ENCODE peak calls at places on chromosomes 12 and 14, in nine cellular contexts. F, C, Q, D, T, A, P, G and S are unnamed samples.
A peak's percentile ranks its signal among the peaks of the same experiment; 100 is the strongest.

GRCh38 chr12:91182664-91183455 is at the start of gene DCN:
- DNase-seq in G (no peak), A (no peak), P (peak; percentile 66), T (no peak), D (no peak), F (no peak), Q (no peak), C (peak; percentile 41), S (no peak)

GRCh38 chr14:29803045-29803444 is 124.6 kb downstream of the PRKD1 start:
- DNase-seq in C (no peak), A (no peak), P (no peak), F (no peak), T (no peak), Q (no peak), G (no peak), D (no peak), S (no peak)

GRCh38 chr14:25803419-25804018 is 753.6 kb upstream of the STXBP6 start:
- DNase-seq in Q (no peak), F (no peak), C (no peak), A (no peak), T (no peak), D (no peak), P (no peak), G (no peak), S (no peak)

GRCh38 chr12:127690161-127690560 is 576.8 kb upstream of the TMEM132C start:
- DNase-seq in C (no peak), Q (no peak), A (no peak), T (no peak), F (no peak), P (no peak), G (no peak), D (no peak), S (no peak)

GRCh38 chr12:131466306-131466705 is 244.6 kb upstream of the SFSWAP start:
- DNase-seq in T (no peak), P (no peak), G (no peak), A (no peak), Q (no peak), F (no peak), D (no peak), C (no peak), S (no peak)

GRCh38 chr14:74255281-74255680 is 16.0 kb downstream of the VSX2 start:
- DNase-seq in F (no peak), Q (no peak), D (no peak), C (no peak), P (no peak), A (no peak), T (no peak), G (no peak), S (no peak)

GRCh38 chr12:47818701-47819543 is 781 bp downstream of the HDAC7 start:
- DNase-seq in A (peak; percentile 81), C (no peak), F (no peak), Q (no peak), D (peak; percentile 67), T (no peak), G (no peak), P (peak; percentile 36), S (no peak)

GRCh38 chr12:29223431-29223830 is 74.4 kb downstream of the FAR2 start:
- DNase-seq in D (no peak), A (no peak), T (no peak), F (no peak), G (no peak), P (no peak), Q (no peak), C (no peak), S (no peak)

GRCh38 chr12:57927086-57927485 is 14.3 kb upstream of the ATP23 start:
- DNase-seq in F (no peak), P (no peak), G (no peak), Q (no peak), T (no peak), C (no peak), A (no peak), D (no peak), S (no peak)

GRCh38 chr14:85599939-85600338 is 70.0 kb downstream of the FLRT2 start:
- DNase-seq in P (peak; percentile 84), T (no peak), D (no peak), G (no peak), Q (no peak), C (peak; percentile 68), A (no peak), F (no peak), S (no peak)

GRCh38 chr12:2797721-2798418 is 3.1 kb downstream of the FKBP4 start:
- DNase-seq in T (no peak), C (no peak), G (no peak), Q (no peak), P (peak; percentile 53), A (peak; percentile 48), F (no peak), D (no peak), S (no peak)

GRCh38 chr14:20742132-20742531 is 3.6 kb upstream of the EDDM3A start:
- DNase-seq in A (no peak), C (no peak), D (no peak), F (no peak), G (no peak), T (no peak), P (no peak), Q (no peak), S (no peak)

GRCh38 chr14:31096255-31096654 is 70.1 kb upstream of the STRN3 start:
- DNase-seq in T (no peak), F (no peak), G (no peak), Q (no peak), A (no peak), P (peak; percentile 26), D (no peak), C (no peak), S (no peak)

GRCh38 chr14:92759300-92759678 is 10.9 kb upstream of the LGMN start:
- DNase-seq in Q (no peak), C (peak; percentile 40), T (no peak), G (no peak), A (no peak), F (no peak), D (peak; percentile 64), P (peak; percentile 39), S (no peak)

GRCh38 chr14:56855891-56856461 is 45.7 kb upstream of the OTX2 start:
- DNase-seq in T (no peak), C (no peak), P (no peak), F (no peak), D (no peak), A (no peak), G (peak; percentile 68), Q (no peak), S (no peak)

GRCh38 chr12:90067791-90068190 is 359.2 kb upstream of the ATP2B1 start:
- DNase-seq in A (no peak), C (no peak), P (no peak), Q (no peak), F (no peak), G (no peak), D (no peak), T (no peak), S (no peak)

GRCh38 chr14:67674480-67675218 is at the start of gene VTI1B:
- DNase-seq in T (peak; percentile 78), C (peak; percentile 72), P (peak; percentile 70), D (peak; percentile 85), Q (peak; percentile 58), G (peak; percentile 59), A (peak; percentile 85), F (peak; percentile 68), S (peak; percentile 73)

GRCh38 chr12:121289962-121290361 is 6.5 kb downstream of the CAMKK2 start:
- DNase-seq in C (no peak), F (no peak), A (no peak), T (no peak), G (no peak), Q (no peak), D (no peak), P (no peak), S (no peak)

GRCh38 chr12:11881835-11882234 is 188.9 kb upstream of the BCL2L14 start:
- DNase-seq in P (no peak), T (no peak), A (no peak), C (no peak), Q (no peak), F (no peak), D (no peak), G (no peak), S (no peak)

GRCh38 chr12:52121848-52122838 is 42.6 kb downstream of the SMIM41 start:
- DNase-seq in P (peak; percentile 63), C (no peak), D (peak; percentile 52), G (no peak), T (no peak), A (peak; percentile 70), F (peak; percentile 40), Q (no peak), S (peak; percentile 62)

GRCh38 chr12:67940780-67941243 is 48.4 kb upstream of the IFNG-AS1 start:
- DNase-seq in D (no peak), A (no peak), T (no peak), C (peak; percentile 43), Q (no peak), P (peak; percentile 41), F (no peak), G (no peak), S (no peak)

GRCh38 chr14:101928415-101928841 is 35.9 kb upstream of the DYNC1H1 start:
- DNase-seq in A (no peak), G (no peak), Q (no peak), T (peak; percentile 60), C (no peak), F (no peak), D (no peak), P (no peak), S (no peak)

GRCh38 chr12:42760550-42760949 is 171.0 kb upstream of the PRICKLE1 start:
- DNase-seq in F (no peak), A (no peak), G (no peak), D (no peak), Q (no peak), P (no peak), C (no peak), T (no peak), S (no peak)

GRCh38 chr14:33762462-33762861 is 188.4 kb downstream of the EGLN3 start:
- DNase-seq in Q (no peak), D (no peak), T (no peak), A (no peak), G (no peak), F (no peak), C (no peak), P (peak; percentile 57), S (no peak)

GRCh38 chr12:109573914-109574244 is 285 bp downstream of the MVK start:
- DNase-seq in P (no peak), C (no peak), D (no peak), F (no peak), G (no peak), Q (no peak), A (no peak), T (no peak), S (no peak)

GRCh38 chr12:132163041-132163910 is 19.0 kb downstream of the NOC4L start:
- DNase-seq in F (no peak), D (no peak), T (no peak), P (no peak), Q (no peak), C (no peak), A (peak; percentile 11), G (no peak), S (no peak)

GRCh38 chr14:105853089-105853906 is 326.9 kb downstream of the TMEM121 start:
- DNase-seq in F (no peak), A (no peak), D (no peak), P (no peak), G (no peak), Q (no peak), C (no peak), T (no peak), S (no peak)

GRCh38 chr12:1993341-1993740 is 10.9 kb downstream of the DCP1B start:
- DNase-seq in Q (no peak), T (no peak), D (peak; percentile 82), C (peak; percentile 90), F (no peak), G (no peak), P (peak; percentile 89), A (no peak), S (no peak)

GRCh38 chr14:63435838-63436237 is 107.3 kb downstream of the PPP2R5E start:
- DNase-seq in T (peak; percentile 86), G (no peak), C (peak; percentile 76), D (peak; percentile 18), P (peak; percentile 67), F (no peak), Q (no peak), A (peak; percentile 42), S (no peak)

GRCh38 chr14:68377459-68377858 is 415.4 kb downstream of the ZFP36L1 start:
- DNase-seq in P (peak; percentile 71), Q (no peak), D (no peak), T (peak; percentile 75), F (no peak), C (no peak), A (peak; percentile 61), G (no peak), S (no peak)

GRCh38 chr12:120879102-120879501 is 25.1 kb downstream of the SPPL3 start:
- DNase-seq in A (no peak), D (no peak), P (no peak), Q (no peak), F (no peak), C (no peak), G (no peak), T (no peak), S (no peak)